ENCODE peak calls at places on chromosome 11, in five cellular contexts. S, Q, Z, M and E are unnamed samples.

GRCh38 chr11:65524747-65525658 is at the start of gene SCYL1:
- DNase-seq in S (peak; percentile 96), M (peak; percentile 68), Q (peak; percentile 88), Z (peak; percentile 83), E (peak; percentile 93)

GRCh38 chr11:72764503-72764902 is 12.3 kb upstream of the ARAP1 start:
- DNase-seq in S (no peak), Z (peak; percentile 70), Q (peak; percentile 80), M (no peak), E (no peak)

GRCh38 chr11:12235549-12235944 is 125.2 kb downstream of the MICAL2 start:
- DNase-seq in Q (no peak), M (no peak), S (peak; percentile 56), Z (no peak), E (no peak)

GRCh38 chr11:94657629-94658028 is 90.5 kb downstream of the PIWIL4 start:
- DNase-seq in Q (no peak), S (no peak), Z (no peak), M (no peak), E (no peak)

GRCh38 chr11:101867951-101868350 is 46.9 kb upstream of the CEP126 start:
- DNase-seq in Q (no peak), S (no peak), Z (no peak), M (no peak), E (no peak)

GRCh38 chr11:14386895-14387480 is 28.0 kb upstream of the RRAS2 start:
- DNase-seq in S (no peak), Z (no peak), Q (no peak), M (no peak), E (no peak)

GRCh38 chr11:25970726-25971508 is 361.0 kb upstream of the ANO3 start:
- DNase-seq in Z (no peak), Q (no peak), M (no peak), S (no peak), E (no peak)

GRCh38 chr11:112504056-112504455 is 243.4 kb upstream of the PLET1 start:
- DNase-seq in Q (no peak), M (no peak), Z (no peak), S (no peak), E (no peak)

GRCh38 chr11:73048446-73048845 is 93.7 kb downstream of the FCHSD2 start:
- DNase-seq in Z (no peak), Q (no peak), S (no peak), M (no peak), E (no peak)

GRCh38 chr11:11313902-11314692 is 39.0 kb downstream of the CSNK2A3 start:
- DNase-seq in M (no peak), Z (no peak), Q (no peak), S (no peak), E (no peak)

GRCh38 chr11:1437500-1437899 is 47.8 kb downstream of the BRSK2 start:
- DNase-seq in Q (no peak), Z (peak; percentile 83), S (peak; percentile 59), M (no peak), E (no peak)

GRCh38 chr11:71096751-71097388 is 155.5 kb downstream of the SHANK2 start:
- DNase-seq in M (no peak), Z (no peak), Q (no peak), S (no peak), E (no peak)

GRCh38 chr11:128036556-128037093 is 550.7 kb downstream of the ETS1 start:
- DNase-seq in S (no peak), M (no peak), Q (no peak), Z (no peak), E (no peak)

GRCh38 chr11:118789501-118790356 is 1.2 kb downstream of the DDX6 start:
- DNase-seq in M (peak; percentile 43), Z (no peak), Q (no peak), S (peak; percentile 38), E (no peak)

GRCh38 chr11:71283960-71284359 is 31.6 kb upstream of the SHANK2 start:
- DNase-seq in Z (peak; percentile 94), M (no peak), S (no peak), Q (peak; percentile 92), E (peak; percentile 46)

GRCh38 chr11:14119357-14119756 is 156.8 kb downstream of the SPON1 start:
- DNase-seq in Z (no peak), M (no peak), Q (no peak), S (no peak), E (no peak)

GRCh38 chr11:71962428-71963038 is 33.7 kb downstream of the RNF121 start:
- DNase-seq in Q (no peak), M (no peak), S (no peak), Z (no peak), E (no peak)

GRCh38 chr11:126118806-126119205 is 56.1 kb upstream of the CDON start:
- DNase-seq in Z (no peak), S (no peak), M (no peak), Q (no peak), E (peak; percentile 55)

GRCh38 chr11:95243658-95244057 is 12.7 kb upstream of the SESN3 start:
- DNase-seq in S (no peak), M (no peak), Q (no peak), Z (no peak), E (no peak)

GRCh38 chr11:120137187-120137610 is 714 bp downstream of the TRIM29 start:
- DNase-seq in M (peak; percentile 4), Q (peak; percentile 4), S (no peak), Z (peak; percentile 23), E (peak; percentile 56)

GRCh38 chr11:116576523-116576922 is 196.3 kb downstream of the BUD13 start:
- DNase-seq in Z (no peak), S (no peak), M (no peak), Q (no peak), E (no peak)

GRCh38 chr11:69890476-69890875 is 71.3 kb upstream of the FGF3 start:
- DNase-seq in M (no peak), Z (no peak), Q (no peak), S (no peak), E (no peak)

GRCh38 chr11:12432507-12432906 is 55.1 kb downstream of the PARVA start:
- DNase-seq in S (no peak), M (no peak), Z (no peak), Q (no peak), E (no peak)

GRCh38 chr11:95991545-95991944 is 67.6 kb upstream of the MTMR2 start:
- DNase-seq in Q (no peak), Z (no peak), M (no peak), S (no peak), E (no peak)

GRCh38 chr11:134503104-134503503 is 91.1 kb upstream of the B3GAT1 start:
- DNase-seq in S (no peak), M (no peak), Z (peak; percentile 22), Q (no peak), E (peak; percentile 50)

GRCh38 chr11:130260735-130261134 is 54.0 kb downstream of the ZBTB44 start:
- DNase-seq in S (no peak), M (no peak), Z (no peak), Q (no peak), E (no peak)

GRCh38 chr11:130260080-130260627 is 54.6 kb downstream of the ZBTB44 start:
- DNase-seq in Q (no peak), Z (no peak), M (no peak), S (no peak), E (no peak)

GRCh38 chr11:130262424-130262823 is 52.3 kb downstream of the ZBTB44 start:
- DNase-seq in Q (no peak), S (no peak), M (no peak), Z (no peak), E (no peak)

DNA sequence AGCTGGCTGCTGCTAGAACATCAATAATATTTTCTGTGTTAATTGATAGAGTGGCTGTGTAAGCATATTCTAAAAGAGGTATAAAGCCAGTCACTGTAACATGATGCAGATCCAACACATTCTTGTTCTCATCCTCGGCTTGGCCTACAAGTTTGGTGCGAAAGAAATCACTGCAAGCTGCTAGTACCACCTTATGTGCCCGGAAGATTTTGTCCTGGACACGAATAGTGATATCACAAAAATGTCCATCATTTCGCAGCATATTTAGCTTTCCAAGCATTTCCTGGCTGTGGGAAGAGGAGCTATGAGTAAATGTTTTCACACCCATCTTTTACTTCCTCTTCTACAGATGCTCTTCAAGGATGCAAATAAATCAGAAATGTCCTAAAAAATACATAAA is 53.2 kb downstream of the ZBTB44 start:
- DNase-seq in Z (no peak), S (no peak), Q (no peak), M (no peak), E (no peak)
- H3K4me3 ChIP-seq in Z (no peak overlapping the region), S (no peak overlapping the region), Q (no peak overlapping the region), M (no peak overlapping the region), E (no peak overlapping the region)

DNA sequence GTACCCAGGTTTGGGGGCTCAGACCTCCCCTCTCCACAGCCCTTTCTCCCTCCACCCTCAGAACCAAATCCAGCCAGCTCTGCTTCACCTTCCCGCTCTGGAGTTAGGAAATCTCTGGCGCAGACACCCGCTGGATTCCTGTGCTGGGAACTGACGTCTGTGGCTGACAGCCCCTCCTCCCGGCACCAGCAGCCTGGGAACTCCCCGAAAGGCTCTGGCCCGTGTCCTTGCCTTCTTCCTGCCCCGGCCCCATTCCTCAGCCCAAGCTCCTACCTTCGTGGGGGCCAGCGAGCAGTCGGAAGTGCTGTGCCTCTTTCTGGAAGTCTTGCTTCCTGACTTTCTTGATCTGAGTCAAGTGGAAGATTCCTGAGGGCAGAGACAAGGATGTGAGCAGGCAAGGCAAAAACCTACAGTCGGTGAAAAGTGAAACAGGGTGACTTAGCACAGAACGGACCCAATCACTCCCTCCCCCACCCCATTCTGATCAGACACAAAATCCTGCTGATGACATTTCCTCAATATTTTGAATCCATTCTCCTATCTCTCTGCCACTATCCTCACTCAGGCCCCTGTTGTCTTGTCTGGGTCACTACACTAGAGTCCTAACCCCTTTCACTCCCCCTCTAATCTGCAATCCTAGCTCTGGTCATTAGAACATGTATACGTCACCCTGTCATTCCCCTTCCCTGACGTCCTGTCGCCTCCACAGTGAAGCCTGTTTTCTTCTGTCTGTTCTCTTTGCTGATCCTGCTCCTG is 34.1 kb downstream of the CHRDL2 start:
- DNase-seq in Q (peak; percentile 72), Z (peak; percentile 77), M (peak; percentile 76), S (peak; percentile 46), E (peak; percentile 97)
- TF ChIP-seq EP300 in Q (peak; percentile 97), Z (peak; percentile 98), M (peak; percentile 83), S (no peak), E (peak; percentile 98)

GRCh38 chr11:61720597-61720996 is 31.8 kb upstream of the MYRF start:
- DNase-seq in M (no peak), Z (no peak), S (no peak), Q (no peak), E (no peak)
- H3K4me1 ChIP-seq in M (no peaks in the 10 kb centered on the region), Z (peaks cover 23% of the 10 kb centered on the region), S (peaks cover 30% of the 10 kb centered on the region), Q (peaks cover 30% of the 10 kb centered on the region), E (peaks cover 19% of the 10 kb centered on the region)

GRCh38 chr11:130608267-130608666 is 159.8 kb downstream of the ADAMTS15 start:
- DNase-seq in Q (no peak), S (no peak), Z (no peak), M (no peak), E (no peak)

GRCh38 chr11:130613396-130613795 is 165.0 kb downstream of the ADAMTS15 start:
- DNase-seq in Z (no peak), M (no peak), Q (no peak), S (no peak), E (no peak)

GRCh38 chr11:130611791-130612251 is 163.4 kb downstream of the ADAMTS15 start:
- DNase-seq in M (no peak), Z (no peak), Q (no peak), S (no peak), E (no peak)

GRCh38 chr11:130609121-130610035 is 160.9 kb downstream of the ADAMTS15 start:
- DNase-seq in Z (peak; percentile 57), M (peak; percentile 96), Q (peak; percentile 64), S (peak; percentile 25), E (peak; percentile 94)

DNA sequence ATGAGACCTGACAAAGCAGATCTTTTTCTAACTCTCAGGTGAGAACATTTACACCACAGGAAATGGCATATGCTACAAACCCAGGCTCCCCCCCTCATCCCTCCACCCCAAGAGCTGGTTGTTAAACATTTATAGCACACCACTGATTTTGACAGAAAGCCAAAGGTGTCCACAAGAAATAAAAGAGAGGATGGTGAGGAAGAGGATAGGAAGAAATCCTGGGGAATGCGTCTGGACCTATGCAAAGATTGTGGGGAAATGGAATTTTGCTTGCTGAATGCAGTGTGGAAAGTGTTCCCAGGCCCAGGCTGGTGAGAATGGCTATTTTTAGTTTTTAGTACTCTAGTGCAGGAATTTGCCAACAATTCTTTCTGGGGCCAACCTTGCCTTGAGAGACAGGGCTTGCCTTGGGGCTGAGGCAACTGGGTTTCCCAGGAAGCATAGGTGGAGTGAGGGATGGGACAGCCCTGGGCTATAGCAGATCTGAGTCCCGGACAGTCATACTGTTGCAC is 163.9 kb downstream of the ADAMTS15 start:
- DNase-seq in Z (no peak), Q (no peak), S (no peak), M (no peak), E (no peak)
- H3K4me3 ChIP-seq in Z (no peak overlapping the region), Q (no peak overlapping the region), S (no peak overlapping the region), M (no peak overlapping the region), E (no peak overlapping the region)